ENCODE peak calls at places on chromosomes 2 and 18, in five cellular contexts. One of them, this sample, is unnamed. For H3K4me1, the result is how much of the 10 kb centered on the place peaks cover.

GRCh38 chr2:108870069-108870644 is 83.6 kb downstream of the CCDC138 start:
- DNase-seq in Peyer's patch: no peak
- DNase-seq in HCT116: no peak
- DNase-seq in small intestine: no peak
- DNase-seq in upper lobe of right lung: no peak
- DNase-seq in this sample: no peak

GRCh38 chr2:60116167-60116870 is 437.1 kb downstream of the BCL11A start:
- DNase-seq in upper lobe of right lung: no peak
- DNase-seq in small intestine: no peak
- DNase-seq in HCT116: no peak
- DNase-seq in Peyer's patch: no peak
- DNase-seq in this sample: no peak

GRCh38 chr2:164737612-164738081 is 104.0 kb downstream of the COBLL1 start:
- DNase-seq in upper lobe of right lung: peak
- DNase-seq in small intestine: peak
- DNase-seq in Peyer's patch: peak
- DNase-seq in HCT116: peak
- DNase-seq in this sample: peak

GRCh38 chr2:43044093-43044614 is 182.3 kb downstream of the ZFP36L2 start:
- DNase-seq in small intestine: no peak
- DNase-seq in upper lobe of right lung: peak
- DNase-seq in Peyer's patch: no peak
- DNase-seq in HCT116: no peak
- DNase-seq in this sample: no peak

GRCh38 chr2:240957656-240958365 is 40.6 kb upstream of the SNED1 start:
- DNase-seq in upper lobe of right lung: no peak
- DNase-seq in HCT116: no peak
- DNase-seq in small intestine: no peak
- DNase-seq in Peyer's patch: no peak
- DNase-seq in this sample: no peak

GRCh38 chr2:129802290-129802689 is 177.2 kb upstream of the RAB6C start:
- DNase-seq in upper lobe of right lung: no peak
- DNase-seq in HCT116: no peak
- DNase-seq in small intestine: no peak
- DNase-seq in Peyer's patch: no peak
- DNase-seq in this sample: no peak

GRCh38 chr2:10185755-10186154 is 63.2 kb downstream of the RRM2 start:
- DNase-seq in HCT116: no peak
- DNase-seq in Peyer's patch: no peak
- DNase-seq in upper lobe of right lung: no peak
- DNase-seq in small intestine: no peak
- DNase-seq in this sample: no peak

GRCh38 chr2:219638217-219638947 is 11.0 kb downstream of the SLC4A3 start:
- DNase-seq in upper lobe of right lung: no peak
- DNase-seq in small intestine: no peak
- DNase-seq in HCT116: no peak
- DNase-seq in Peyer's patch: no peak
- DNase-seq in this sample: no peak

GRCh38 chr18:3346487-3346886 is 84.6 kb downstream of the MYL12B start:
- DNase-seq in HCT116: no peak
- DNase-seq in Peyer's patch: no peak
- DNase-seq in upper lobe of right lung: no peak
- DNase-seq in small intestine: no peak
- DNase-seq in this sample: no peak

DNA sequence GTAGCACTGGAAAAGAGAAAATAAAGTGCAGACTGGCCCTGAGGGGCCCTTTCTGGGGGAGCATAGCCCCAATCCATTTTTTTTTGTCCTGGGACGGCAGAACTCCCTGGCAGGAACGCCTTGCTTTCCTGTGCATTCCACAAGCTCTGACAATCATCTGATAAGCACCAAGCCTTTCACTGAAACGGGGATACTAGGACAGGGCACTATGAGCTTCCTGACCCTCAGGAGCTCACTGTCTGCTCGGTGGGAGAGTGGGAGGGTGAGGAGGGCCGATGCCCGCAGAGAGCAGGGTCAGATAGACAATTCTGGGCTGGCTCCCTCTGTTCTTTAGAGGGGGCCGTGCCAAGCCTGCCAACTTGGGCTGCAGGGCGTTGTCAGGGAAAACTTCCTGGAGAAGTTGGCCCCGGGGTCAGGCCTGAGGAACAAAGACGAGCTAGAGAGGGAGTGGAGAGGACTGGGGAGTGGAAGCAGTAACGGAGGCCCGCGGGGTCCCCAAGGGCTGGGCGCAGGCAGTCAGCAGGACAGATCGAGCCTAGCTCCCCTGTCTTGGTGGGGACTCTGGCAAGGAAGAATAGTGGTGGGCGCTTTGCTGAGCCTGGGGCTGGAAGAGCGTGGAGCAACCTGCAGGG is 82.0 kb downstream of the CTAGE1 start:
- DNase-seq in upper lobe of right lung: no peak
- DNase-seq in HCT116: no peak
- DNase-seq in Peyer's patch: no peak
- DNase-seq in small intestine: peak
- DNase-seq in this sample: no peak
- H3K4me3 ChIP-seq in upper lobe of right lung: peak
- H3K4me3 ChIP-seq in HCT116: no peak
- H3K4me3 ChIP-seq in Peyer's patch: no peak
- H3K4me3 ChIP-seq in small intestine: no peak
- H3K4me3 ChIP-seq in this sample: no peak

GRCh38 chr2:64649626-64650025 is 4.1 kb downstream of the SERTAD2 start:
- DNase-seq in upper lobe of right lung: no peak
- DNase-seq in Peyer's patch: no peak
- DNase-seq in small intestine: peak
- DNase-seq in HCT116: no peak
- DNase-seq in this sample: no peak

GRCh38 chr2:64650257-64650656 is 3.5 kb downstream of the SERTAD2 start:
- DNase-seq in small intestine: no peak
- DNase-seq in upper lobe of right lung: no peak
- DNase-seq in HCT116: no peak
- DNase-seq in Peyer's patch: no peak
- DNase-seq in this sample: no peak

GRCh38 chr2:64650722-64651338 is 2.9 kb downstream of the SERTAD2 start:
- DNase-seq in HCT116: no peak
- DNase-seq in small intestine: peak
- DNase-seq in Peyer's patch: no peak
- DNase-seq in upper lobe of right lung: no peak
- DNase-seq in this sample: no peak

GRCh38 chr2:64651590-64651989 is 2.1 kb downstream of the SERTAD2 start:
- DNase-seq in small intestine: peak
- DNase-seq in Peyer's patch: no peak
- DNase-seq in HCT116: no peak
- DNase-seq in upper lobe of right lung: no peak
- DNase-seq in this sample: peak

GRCh38 chr2:64649013-64649484 is 4.7 kb downstream of the SERTAD2 start:
- DNase-seq in HCT116: no peak
- DNase-seq in small intestine: peak
- DNase-seq in Peyer's patch: no peak
- DNase-seq in upper lobe of right lung: no peak
- DNase-seq in this sample: no peak
- H3K4me1 ChIP-seq in HCT116: half or more
- H3K4me1 ChIP-seq in small intestine: under half
- H3K4me1 ChIP-seq in Peyer's patch: under half
- H3K4me1 ChIP-seq in upper lobe of right lung: half or more
- H3K4me1 ChIP-seq in this sample: under half

DNA sequence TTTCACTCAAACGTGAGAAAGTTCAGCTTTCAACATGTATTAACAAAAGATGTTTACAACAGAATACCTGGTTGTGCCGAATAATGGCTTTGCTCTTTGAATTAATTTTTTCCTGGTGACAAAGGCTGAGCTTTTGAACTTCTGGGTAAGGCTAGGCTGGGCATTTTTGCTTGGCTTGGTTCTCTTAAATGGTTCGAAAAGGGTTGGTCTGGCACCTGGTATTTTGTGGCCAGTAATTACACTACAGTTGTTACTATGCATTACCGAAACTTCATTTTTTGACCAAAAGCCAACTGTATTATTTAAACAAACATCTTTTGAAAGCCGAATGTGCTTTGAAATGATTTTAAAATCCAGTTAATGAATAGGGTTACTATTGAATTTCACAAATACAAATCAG is 19.3 kb upstream of the NFE2L2 start:
- DNase-seq in HCT116: no peak
- DNase-seq in Peyer's patch: no peak
- DNase-seq in small intestine: no peak
- DNase-seq in upper lobe of right lung: no peak
- DNase-seq in this sample: no peak
- H3K4me3 ChIP-seq in HCT116: no peak
- H3K4me3 ChIP-seq in Peyer's patch: no peak
- H3K4me3 ChIP-seq in small intestine: no peak
- H3K4me3 ChIP-seq in upper lobe of right lung: no peak
- H3K4me3 ChIP-seq in this sample: no peak

DNA sequence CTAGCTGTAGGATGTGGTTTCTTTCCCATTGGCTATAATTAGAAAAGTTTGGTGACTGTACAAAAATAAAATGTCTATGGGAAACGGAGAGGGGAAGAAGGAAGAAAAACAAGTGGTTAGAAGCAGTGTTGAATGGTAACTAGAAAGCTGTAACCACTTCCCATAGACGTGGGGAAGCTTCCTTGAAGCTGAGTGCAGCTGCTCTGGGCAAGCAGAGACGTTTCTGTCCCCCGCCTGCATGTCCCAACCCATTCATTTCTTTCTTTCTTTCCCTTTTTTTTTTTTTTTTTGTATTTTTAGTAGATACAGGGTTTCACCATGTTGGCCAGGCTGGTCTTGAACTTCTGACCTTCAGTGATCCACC is 367.8 kb upstream of the HS6ST1 start:
- DNase-seq in Peyer's patch: no peak
- DNase-seq in small intestine: no peak
- DNase-seq in upper lobe of right lung: no peak
- DNase-seq in HCT116: no peak
- DNase-seq in this sample: no peak
- H3K4me1 ChIP-seq in Peyer's patch: under half
- H3K4me1 ChIP-seq in small intestine: under half
- H3K4me1 ChIP-seq in upper lobe of right lung: under half
- H3K4me1 ChIP-seq in HCT116: under half
- H3K4me1 ChIP-seq in this sample: under half

DNA sequence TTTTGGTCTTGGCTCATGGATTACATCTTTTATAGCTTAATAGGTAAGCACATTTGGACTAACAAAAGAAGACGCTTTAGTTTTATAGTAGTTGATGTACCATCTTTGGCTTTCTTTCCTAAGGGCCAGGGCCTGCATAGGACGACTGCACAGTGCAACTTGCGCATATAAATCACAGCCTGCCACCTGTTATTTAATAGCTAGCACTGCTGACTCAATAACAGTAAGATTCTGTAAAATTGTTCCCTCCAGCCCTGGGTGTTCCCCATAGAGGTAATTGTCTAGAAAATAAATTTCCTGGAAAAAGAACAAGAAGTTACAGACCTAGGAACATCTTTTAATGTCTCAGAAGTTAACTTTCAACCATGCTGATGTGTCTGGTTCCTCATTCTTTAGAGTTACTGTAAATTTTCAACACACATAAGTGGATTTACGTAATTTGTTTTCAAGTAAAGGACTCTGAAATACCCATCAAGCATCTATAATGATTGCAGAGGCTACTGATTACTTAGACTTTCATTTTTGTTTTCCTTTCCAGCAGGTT is 594.2 kb upstream of the NXPH2 start:
- DNase-seq in Peyer's patch: no peak
- DNase-seq in upper lobe of right lung: no peak
- DNase-seq in HCT116: no peak
- DNase-seq in small intestine: no peak
- DNase-seq in this sample: no peak
- H3K4me3 ChIP-seq in Peyer's patch: no peak
- H3K4me3 ChIP-seq in upper lobe of right lung: no peak
- H3K4me3 ChIP-seq in HCT116: no peak
- H3K4me3 ChIP-seq in small intestine: no peak
- H3K4me3 ChIP-seq in this sample: no peak

This sample was measured in HAP-1.